ENCODE peak calls at places on chromosomes 7 and 10, in five cellular contexts. N, T, M, L and H are unnamed samples.

GRCh38 chr10:69089638-69090599 is 2.0 kb downstream of the SRGN start:
- DNase-seq in T (no peak), M (peak), N (peak), L (peak), H (no peak)

GRCh38 chr10:15579605-15580004 is 140.1 kb downstream of the ITGA8 start:
- DNase-seq in T (no peak), L (peak), M (no peak), N (no peak), H (no peak)

GRCh38 chr7:98334077-98334476 is 52.6 kb downstream of the BRI3 start:
- DNase-seq in M (no peak), T (no peak), L (peak), N (no peak), H (no peak)

GRCh38 chr10:17335065-17335464 is 107.0 kb downstream of the VIM start:
- DNase-seq in N (no peak), L (peak), T (no peak), M (no peak), H (no peak)

GRCh38 chr10:84243759-84244158 is 1.1 kb upstream of the RGR start:
- DNase-seq in L (no peak), N (no peak), T (no peak), M (no peak), H (no peak)

GRCh38 chr7:11413901-11414300 is 418.1 kb downstream of the THSD7A start:
- DNase-seq in M (no peak), N (no peak), L (no peak), T (no peak), H (no peak)

GRCh38 chr7:31933481-31933880 is 136.7 kb downstream of the PDE1C start:
- DNase-seq in T (no peak), L (no peak), M (no peak), N (no peak), H (no peak)

GRCh38 chr10:132204078-132204780 is 17.5 kb downstream of the DPYSL4 start:
- DNase-seq in L (no peak), M (no peak), T (no peak), N (no peak), H (no peak)

GRCh38 chr7:24024689-24025088 is 259.3 kb upstream of the NPY start:
- DNase-seq in T (no peak), M (no peak), N (no peak), L (no peak), H (no peak)

GRCh38 chr10:1394155-1394912 is 338.1 kb downstream of the WDR37 start:
- DNase-seq in T (no peak), N (peak), M (no peak), L (no peak), H (no peak)

GRCh38 chr10:35194906-35195305 is 68.3 kb downstream of the CREM start:
- DNase-seq in T (peak), M (peak), N (no peak), L (peak), H (no peak)

GRCh38 chr10:131825150-131825907 is 75.5 kb upstream of the PPP2R2D start:
- DNase-seq in M (no peak), T (no peak), L (peak), N (no peak), H (no peak)

GRCh38 chr7:894164-894867 is 18.0 kb downstream of the GET4 start:
- DNase-seq in L (no peak), T (no peak), N (no peak), M (no peak), H (peak)

GRCh38 chr10:26503911-26504310 is 65.8 kb downstream of the APBB1IP start:
- DNase-seq in M (no peak), T (no peak), L (no peak), N (no peak), H (no peak)

GRCh38 chr10:119616879-119617580 is 20.3 kb upstream of the TIAL1 start:
- DNase-seq in M (no peak), N (no peak), T (no peak), L (peak), H (no peak)

GRCh38 chr10:5325076-5325475 is 39.7 kb upstream of the UCN3 start:
- DNase-seq in T (no peak), M (no peak), N (no peak), L (peak), H (no peak)

GRCh38 chr7:57427594-57427993 is 22.4 kb upstream of the ZNF716 start:
- DNase-seq in L (no peak), T (no peak), N (no peak), M (no peak), H (no peak)

GRCh38 chr10:37732685-37733084 is 124.7 kb downstream of the ZNF248 start:
- DNase-seq in T (no peak), L (peak), N (no peak), M (no peak), H (no peak)

GRCh38 chr10:31605426-31605825 is 286.4 kb downstream of the ZEB1 start:
- DNase-seq in L (no peak), T (no peak), M (no peak), N (no peak), H (no peak)

GRCh38 chr10:48946891-48947500 is 7.4 kb upstream of the LRRC18 start:
- DNase-seq in N (no peak), T (peak), L (peak), M (no peak), H (no peak)

GRCh38 chr10:118698421-118698820 is 56.3 kb downstream of the CACUL1 start:
- DNase-seq in L (peak), T (peak), N (peak), M (no peak), H (no peak)

GRCh38 chr7:17546206-17546998 is 247.9 kb downstream of the AHR start:
- DNase-seq in M (no peak), T (no peak), N (no peak), L (peak), H (no peak)

GRCh38 chr7:3356173-3356572 is 55.1 kb downstream of the SDK1 start:
- DNase-seq in T (no peak), N (no peak), M (no peak), L (no peak), H (no peak)

GRCh38 chr7:111877931-111878330 is 315.6 kb upstream of the IMMP2L start:
- DNase-seq in M (no peak), N (no peak), L (no peak), T (no peak), H (no peak)

GRCh38 chr7:76428149-76428823 is 3.5 kb downstream of the ZP3 start:
- DNase-seq in T (no peak), L (no peak), N (no peak), M (no peak), H (no peak)

GRCh38 chr10:51196508-51197175 is 122.4 kb downstream of the PRKG1 start:
- DNase-seq in M (no peak), T (no peak), L (no peak), N (no peak), H (no peak)

GRCh38 chr10:130047336-130047735 is 63.3 kb downstream of the C10orf143 start:
- DNase-seq in M (no peak), L (no peak), T (no peak), N (no peak), H (no peak)

GRCh38 chr10:119663866-119664698 is 12.9 kb downstream of the BAG3 start:
- DNase-seq in L (peak), N (no peak), T (no peak), M (no peak), H (no peak)

GRCh38 chr7:148318092-148318756 is 272.3 kb upstream of the C7orf33 start:
- DNase-seq in M (no peak), T (no peak), N (no peak), L (no peak), H (no peak)

GRCh38 chr10:123562811-123563580 is 103.2 kb upstream of the GPR26 start:
- DNase-seq in N (no peak), T (no peak), L (no peak), M (no peak), H (no peak)

GRCh38 chr10:133260895-133261725 is 15.6 kb downstream of the ADAM8 start:
- DNase-seq in N (peak), L (no peak), T (peak), M (peak), H (peak)

GRCh38 chr10:1666147-1666546 is 71.2 kb downstream of the ADARB2 start:
- DNase-seq in M (no peak), T (no peak), L (no peak), N (no peak), H (no peak)

GRCh38 chr10:50358411-50358810 is 107.1 kb upstream of the ASAH2 start:
- DNase-seq in L (no peak), T (no peak), N (no peak), M (no peak), H (no peak)

GRCh38 chr10:48614481-48615383 is 9.9 kb upstream of the ARHGAP22 start:
- DNase-seq in N (no peak), T (no peak), L (peak), M (no peak), H (no peak)

GRCh38 chr10:93746844-93747284 is 10.9 kb upstream of the LGI1 start:
- DNase-seq in T (peak), M (peak), L (peak), N (no peak), H (no peak)

GRCh38 chr7:140525741-140526140 is 46.4 kb upstream of the MKRN1 start:
- DNase-seq in M (no peak), N (no peak), L (peak), T (no peak), H (no peak)

GRCh38 chr10:26430641-26431163 is 7.4 kb upstream of the APBB1IP start:
- DNase-seq in M (peak), N (no peak), L (no peak), T (no peak), H (no peak)

GRCh38 chr10:4159173-4159572 is 374.2 kb upstream of the KLF6 start:
- DNase-seq in L (no peak), M (no peak), N (no peak), T (no peak), H (no peak)

GRCh38 chr7:2182461-2182860 is 50.3 kb downstream of the MAD1L1 start:
- DNase-seq in L (no peak), T (no peak), N (no peak), M (no peak), H (no peak)